ENCODE peak calls at places on chromosomes 11 and 22, in five cellular contexts. X is substantia nigra; R is skeletal muscle cell; I is activated naive CD4-positive, alpha-beta T cell; J is H54. N is an unnamed sample.

GRCh38 chr11:128157423-128158298 is 429.7 kb downstream of the ETS1 start:
- DNase-seq in X (no peak), R (no peak), I (no peak), J (no peak), N (peak)

GRCh38 chr11:10488581-10489443 is 33.7 kb downstream of the AMPD3 start:
- DNase-seq in X (no peak), R (no peak), I (no peak), J (no peak), N (peak)

GRCh38 chr11:14364322-14364721 is 5.3 kb upstream of the RRAS2 start:
- DNase-seq in X (no peak), R (no peak), I (no peak), J (no peak), N (no peak)

GRCh38 chr11:125871391-125872137 is 15.9 kb upstream of the HYLS1 start:
- DNase-seq in X (no peak), R (no peak), I (no peak), J (no peak), N (no peak)

GRCh38 chr11:127003260-127003981 is 2.9 kb upstream of the KIRREL3 start:
- DNase-seq in X (no peak), R (no peak), I (no peak), J (no peak), N (no peak)

GRCh38 chr11:7442588-7443215 is 42.6 kb upstream of the OLFML1 start:
- DNase-seq in X (peak), R (peak), I (peak), J (peak), N (peak)

GRCh38 chr22:50184004-50184461 is 1.7 kb upstream of the TRABD start:
- DNase-seq in X (no peak), R (no peak), I (no peak), J (peak), N (no peak)

GRCh38 chr11:128318856-128319474 is 268.4 kb downstream of the ETS1 start:
- DNase-seq in X (no peak), R (peak), I (no peak), J (no peak), N (peak)

GRCh38 chr11:70409871-70410270 is 11.5 kb downstream of the CTTN start:
- DNase-seq in X (no peak), R (no peak), I (no peak), J (no peak), N (no peak)

GRCh38 chr11:41720761-41721160 is 261.3 kb upstream of the LRRC4C start:
- DNase-seq in X (no peak), R (no peak), I (no peak), J (no peak), N (no peak)

GRCh38 chr11:111983187-111983986 is 41.8 kb upstream of the DLAT start:
- DNase-seq in X (peak), R (no peak), I (no peak), J (no peak), N (no peak)

GRCh38 chr11:95568236-95568635 is 221.3 kb downstream of the FAM76B start:
- DNase-seq in X (no peak), R (no peak), I (no peak), J (no peak), N (no peak)

GRCh38 chr22:37681001-37681424 is 5.1 kb upstream of the NOL12 start:
- DNase-seq in X (no peak), R (no peak), I (no peak), J (no peak), N (no peak)

GRCh38 chr11:81112718-81113117 is 1620.9 kb downstream of the FAM181B start:
- DNase-seq in X (no peak), R (no peak), I (no peak), J (no peak), N (no peak)

GRCh38 chr11:61659413-61660196 is 20.6 kb upstream of the DAGLA start:
- DNase-seq in X (no peak), R (no peak), I (no peak), J (no peak), N (no peak)

GRCh38 chr11:64489831-64490441 is 101.1 kb upstream of the SLC22A12 start:
- DNase-seq in X (no peak), R (no peak), I (peak), J (peak), N (peak)